ENCODE peak calls at places on chromosomes 4 and X, in ten cellular contexts. J is OCI-LY7; K is stimulated activated CD4-positive, alpha-beta T cell treated with anti-CD3 and anti-CD28 coated beads, Interleukin-15, amount 100 ng/mL, for 1 hour; C is gastrocnemius medialis; M is brain microvascular endothelial cell; E is LoVo; G is anterior cingulate cortex; U is choroid plexus epithelial cell; A is HEK293T; Q is T-helper 9 cell. W is an unnamed sample.

GRCh38 chrX:135395064-135395463 is 26.7 kb upstream of the SMIM10L2A start:
- DNase-seq in A (no peak), U (no peak), K (no peak), C (no peak), G (no peak), Q (no peak), M (no peak), E (no peak), J (no peak), W (no peak)

GRCh38 chrX:136147320-136147901 is at the start of gene FHL1:
- DNase-seq in J (peak), Q (peak), G (peak), C (peak), M (no peak), E (no peak), K (peak), U (peak), A (peak), W (no peak)

GRCh38 chr4:73897380-73898136 is 28.4 kb downstream of the CXCL1 start:
- DNase-seq in U (peak), K (no peak), Q (no peak), A (no peak), G (no peak), M (no peak), J (no peak), C (no peak), E (no peak), W (no peak)

GRCh38 chr4:6204871-6205583 is 4.7 kb upstream of the JAKMIP1 start:
- DNase-seq in K (no peak), G (no peak), E (no peak), U (no peak), M (no peak), Q (no peak), C (no peak), J (no peak), A (no peak), W (no peak)

GRCh38 chr4:149836546-149836945 is 20.9 kb upstream of the IQCM start:
- DNase-seq in G (no peak), A (no peak), U (peak), E (no peak), K (no peak), C (no peak), J (no peak), M (no peak), Q (no peak), W (no peak)

GRCh38 chrX:9342581-9343051 is 122.2 kb upstream of the TBL1X start:
- DNase-seq in M (peak), A (peak), J (no peak), C (peak), K (peak), Q (peak), E (peak), G (peak), U (peak), W (no peak)

GRCh38 chr4:175346381-175346780 is 428.2 kb downstream of the ADAM29 start:
- DNase-seq in M (no peak), E (no peak), Q (no peak), K (no peak), U (no peak), C (no peak), J (no peak), G (no peak), A (no peak), W (no peak)

GRCh38 chr4:41174444-41174843 is 39.9 kb downstream of the APBB2 start:
- DNase-seq in K (no peak), U (peak), A (no peak), Q (no peak), E (no peak), J (peak), M (no peak), G (no peak), C (no peak), W (no peak)

GRCh38 chr4:41061482-41062185 is 152.7 kb downstream of the APBB2 start:
- DNase-seq in E (no peak), M (no peak), U (peak), K (no peak), Q (no peak), C (no peak), G (no peak), J (no peak), A (no peak), W (no peak)

GRCh38 chrX:108699368-108699767 is 37.0 kb downstream of the IRS4 start:
- DNase-seq in Q (no peak), G (no peak), A (peak), M (peak), J (peak), K (no peak), E (peak), C (no peak), U (peak), W (no peak)

GRCh38 chr4:106266201-106266600 is 49.8 kb downstream of the TBCK start:
- DNase-seq in A (peak), E (peak), J (peak), K (no peak), G (no peak), Q (no peak), C (no peak), U (peak), M (peak), W (no peak)

GRCh38 chr4:2241003-2241402 is 918 bp downstream of the HAUS3 start:
- DNase-seq in U (no peak), E (no peak), J (no peak), A (no peak), M (no peak), Q (no peak), G (no peak), C (no peak), K (no peak), W (no peak)

GRCh38 chr4:177339794-177340374 is 30.2 kb downstream of the NEIL3 start:
- DNase-seq in C (no peak), K (no peak), E (peak), A (peak), U (peak), M (no peak), Q (no peak), J (peak), G (no peak), W (no peak)

GRCh38 chr4:140068247-140068646 is 85.7 kb downstream of the MAML3 start:
- DNase-seq in A (no peak), K (no peak), M (no peak), U (no peak), G (no peak), C (no peak), E (no peak), Q (no peak), J (no peak), W (no peak)

GRCh38 chr4:93184093-93184492 is 644.5 kb upstream of the ATOH1 start:
- DNase-seq in Q (no peak), M (no peak), C (no peak), U (no peak), E (no peak), K (no peak), A (no peak), G (no peak), J (no peak), W (no peak)

GRCh38 chr4:1407657-1408333 is 1.6 kb upstream of the NKX1-1 start:
- DNase-seq in A (no peak), E (no peak), J (no peak), Q (no peak), K (no peak), C (no peak), M (no peak), G (no peak), U (no peak), W (no peak)